ENCODE peak calls at places on chromosomes 16 and 17, in five cellular contexts. L is left ventricle myocardium inferior, V is WTC11, A is retina, O is GM10248. I is an unnamed sample.

GRCh38 chr17:7748098-7748775 is 30.7 kb downstream of the DNAH2 start:
- DNase-seq in L (no peak), V (no peak), A (no peak), O (no peak), I (no peak)

GRCh38 chr17:44356241-44356640 is 7.4 kb downstream of the FAM171A2 start:
- DNase-seq in L (no peak), V (no peak), A (no peak), O (no peak), I (no peak)

GRCh38 chr17:77666881-77667395 is 291.6 kb upstream of the TNRC6C start:
- DNase-seq in L (no peak), V (no peak), A (no peak), O (peak; percentile 42), I (no peak)

GRCh38 chr16:3129137-3130131 is 5.4 kb upstream of the ZNF213 start:
- DNase-seq in L (peak; percentile 63), V (peak; percentile 69), A (peak; percentile 74), O (peak; percentile 65), I (peak; percentile 86)

GRCh38 chr17:9402590-9403199 is 172.9 kb downstream of the STX8 start:
- DNase-seq in L (no peak), V (peak; percentile 67), A (no peak), O (peak; percentile 47), I (peak; percentile 38)

GRCh38 chr16:50267651-50268050 is 1.3 kb downstream of the ADCY7 start:
- DNase-seq in L (no peak), V (no peak), A (no peak), O (no peak), I (no peak)

GRCh38 chr17:2070241-2071023 is 15.5 kb downstream of the HIC1 start:
- DNase-seq in L (no peak), V (peak; percentile 58), A (no peak), O (peak; percentile 84), I (no peak)

GRCh38 chr16:87951550-87952538 is 610 bp downstream of the BANP start:
- DNase-seq in L (no peak), V (no peak), A (peak; percentile 74), O (no peak), I (no peak)

GRCh38 chr17:63631062-63631461 is 8.8 kb downstream of the MAP3K3 start:
- DNase-seq in L (no peak), V (no peak), A (no peak), O (no peak), I (no peak)

GRCh38 chr16:49575352-49576172 is 202.0 kb downstream of the C16orf78 start:
- DNase-seq in L (peak; percentile 48), V (peak; percentile 35), A (peak; percentile 46), O (peak; percentile 84), I (no peak)

GRCh38 chr16:81499576-81500380 is 55.2 kb downstream of the CMIP start:
- DNase-seq in L (no peak), V (no peak), A (no peak), O (no peak), I (no peak)

GRCh38 chr16:75402821-75403475 is 30.4 kb downstream of the CFDP1 start:
- DNase-seq in L (no peak), V (no peak), A (peak; percentile 49), O (peak; percentile 46), I (no peak)

GRCh38 chr17:57507828-57508227 is 237.3 kb downstream of the CCDC182 start:
- DNase-seq in L (no peak), V (no peak), A (no peak), O (no peak), I (no peak)

GRCh38 chr17:16269658-16270057 is 52.6 kb downstream of the PIGL start:
- DNase-seq in L (no peak), V (no peak), A (no peak), O (no peak), I (no peak)

GRCh38 chr16:87880117-87880696 is 10.9 kb upstream of the SLC7A5 start:
- DNase-seq in L (no peak), V (no peak), A (no peak), O (no peak), I (no peak)

GRCh38 chr17:7476474-7476873 is 3.0 kb downstream of the ZBTB4 start:
- DNase-seq in L (no peak), V (no peak), A (no peak), O (no peak), I (no peak)

GRCh38 chr16:29926675-29927522 is 873 bp upstream of the KCTD13 start:
- DNase-seq in L (no peak), V (no peak), A (no peak), O (no peak), I (no peak)

GRCh38 chr17:32660496-32660895 is 173.7 kb downstream of the CDK5R1 start:
- DNase-seq in L (no peak), V (no peak), A (no peak), O (no peak), I (no peak)

GRCh38 chr17:6160188-6160555 is 90.0 kb downstream of the WSCD1 start:
- DNase-seq in L (no peak), V (no peak), A (peak; percentile 54), O (no peak), I (no peak)

GRCh38 chr16:23952128-23953041 is 116.6 kb downstream of the PRKCB start:
- DNase-seq in L (no peak), V (no peak), A (peak; percentile 49), O (no peak), I (no peak)

GRCh38 chr16:67428146-67428731 is 2.7 kb upstream of the HSD11B2 start:
- DNase-seq in L (peak; percentile 73), V (peak; percentile 91), A (peak; percentile 79), O (peak; percentile 83), I (peak; percentile 89)

GRCh38 chr16:67207116-67207856 is 8.4 kb downstream of the ELMO3 start:
- DNase-seq in L (no peak), V (no peak), A (no peak), O (no peak), I (no peak)

GRCh38 chr17:3400008-3400407 is 1.8 kb upstream of the OR1E1 start:
- DNase-seq in L (no peak), V (no peak), A (no peak), O (no peak), I (no peak)

GRCh38 chr17:7004398-7005253 is 7.8 kb upstream of the RNASEK start:
- DNase-seq in L (no peak), V (no peak), A (peak; percentile 69), O (peak; percentile 69), I (peak; percentile 62)

GRCh38 chr17:39011907-39012468 is 44.8 kb upstream of the FBXO47 start:
- DNase-seq in L (no peak), V (peak; percentile 59), A (no peak), O (no peak), I (no peak)

GRCh38 chr17:81508639-81509047 is 4.0 kb downstream of the ACTG1 start:
- DNase-seq in L (no peak), V (no peak), A (no peak), O (no peak), I (no peak)

GRCh38 chr17:76278952-76279741 is 14.0 kb downstream of the UBALD2 start:
- DNase-seq in L (peak; percentile 89), V (peak; percentile 94), A (peak; percentile 86), O (peak; percentile 90), I (peak; percentile 92)

GRCh38 chr17:48310748-48311213 is 119.2 kb downstream of the SKAP1 start:
- DNase-seq in L (no peak), V (peak; percentile 39), A (peak; percentile 73), O (no peak), I (no peak)

GRCh38 chr17:82603981-82604448 is 44.2 kb downstream of the WDR45B start:
- DNase-seq in L (peak; percentile 56), V (no peak), A (no peak), O (no peak), I (no peak)

GRCh38 chr17:40596261-40596919 is 31.1 kb upstream of the CCR7 start:
- DNase-seq in L (no peak), V (no peak), A (no peak), O (no peak), I (no peak)

GRCh38 chr16:88841521-88842307 is 15.0 kb downstream of the GALNS start:
- DNase-seq in L (no peak), V (no peak), A (no peak), O (no peak), I (no peak)

GRCh38 chr17:45277216-45277849 is 15.4 kb upstream of the SPATA32 start:
- DNase-seq in L (peak; percentile 94), V (peak; percentile 96), A (peak; percentile 77), O (peak; percentile 86), I (peak; percentile 69)

I was measured in HAP-1.